ENCODE peak calls at places on chromosomes 16 and 17, in ten cellular contexts. K is A549, H is uterus, S is tibial nerve, U is breast epithelium, L is sigmoid colon, X is prostate gland, R is transverse colon, Y is IMR-90, T is upper lobe of left lung. Z is an unnamed sample. For H3K4me1, the result is how much of the 10 kb centered on the place peaks cover.

GRCh38 chr16:75247249-75247648 is 4.2 kb downstream of the BCAR1 start:
- DNase-seq in R (no peak), T (no peak), Y (no peak), K (no peak), L (no peak), H (no peak), S (no peak), U (no peak), X (no peak), Z (no peak)

GRCh38 chr17:44044092-44044491 is 22.4 kb downstream of the LSM12 start:
- DNase-seq in U (no peak), R (no peak), L (no peak), Y (peak), X (no peak), S (no peak), K (no peak), H (no peak), T (no peak), Z (no peak)

GRCh38 chr17:50037321-50038107 is 18.4 kb upstream of the ITGA3 start:
- DNase-seq in K (no peak), S (peak), L (peak), R (peak), U (no peak), H (peak), Y (peak), X (peak), T (peak), Z (peak)

GRCh38 chr16:89187337-89188063 is 12.8 kb downstream of the SLC22A31 start:
- DNase-seq in R (no peak), Y (no peak), K (no peak), U (no peak), T (peak), L (no peak), S (no peak), X (no peak), H (no peak), Z (peak)

GRCh38 chr17:45675012-45675411 is 109.1 kb upstream of the CRHR1 start:
- DNase-seq in H (no peak), T (no peak), L (no peak), K (no peak), U (no peak), Y (no peak), X (no peak), R (no peak), S (no peak), Z (no peak)

GRCh38 chr17:81294512-81295030 is 536 bp downstream of the SLC38A10 start:
- DNase-seq in H (peak), X (no peak), U (no peak), Y (peak), S (no peak), T (peak), K (peak), L (peak), R (peak), Z (peak)

GRCh38 chr16:73068546-73069401 is 20.8 kb upstream of the ZFHX3 start:
- DNase-seq in T (peak), U (no peak), R (peak), S (peak), H (peak), L (peak), K (no peak), X (no peak), Y (peak), Z (no peak)

GRCh38 chr17:31321481-31321880 is at the start of gene EVI2A:
- DNase-seq in U (no peak), X (no peak), R (peak), L (no peak), H (no peak), K (no peak), T (no peak), Y (peak), S (no peak), Z (peak)

GRCh38 chr17:44867841-44868240 is 20.2 kb downstream of the HIGD1B start:
- DNase-seq in R (no peak), U (no peak), L (no peak), X (no peak), H (no peak), T (no peak), Y (no peak), K (no peak), S (no peak), Z (no peak)

GRCh38 chr17:57408064-57408811 is 151.9 kb downstream of the MSI2 start:
- DNase-seq in K (no peak), H (no peak), R (peak), U (no peak), L (no peak), Y (no peak), T (no peak), S (no peak), X (peak), Z (no peak)

GRCh38 chr16:8622315-8622656 is 788 bp downstream of the METTL22 start:
- DNase-seq in Y (no peak), U (no peak), H (no peak), T (no peak), X (no peak), L (no peak), K (no peak), S (no peak), R (no peak), Z (no peak)

GRCh38 chr17:6508519-6509294 is 47.6 kb downstream of the PITPNM3 start:
- DNase-seq in R (no peak), K (no peak), S (no peak), U (no peak), H (no peak), X (no peak), T (peak), Y (no peak), L (peak), Z (no peak)

GRCh38 chr17:41985919-41986318 is 19.3 kb downstream of the CNP start:
- DNase-seq in H (no peak), X (no peak), U (no peak), L (no peak), R (no peak), S (no peak), K (no peak), T (no peak), Y (no peak), Z (no peak)

GRCh38 chr17:70278846-70279465 is 109.6 kb downstream of the KCNJ2 start:
- DNase-seq in H (no peak), S (no peak), L (no peak), R (no peak), Y (peak), X (no peak), U (no peak), T (no peak), K (no peak), Z (no peak)

GRCh38 chr16:20884240-20884556 is 16.0 kb downstream of the DCUN1D3 start:
- DNase-seq in X (no peak), U (no peak), S (no peak), L (no peak), H (peak), T (no peak), Y (peak), K (no peak), R (peak), Z (no peak)
- H3K4me1 ChIP-seq in X (under half), U (under half), S (under half), L (half or more), H (under half), T (half or more), Y (under half), K (under half), R (under half), Z (under half)

GRCh38 chr16:66515543-66516171 is 34.3 kb downstream of the TK2 start:
- DNase-seq in Y (peak), R (no peak), X (no peak), L (peak), K (peak), S (no peak), H (no peak), T (no peak), U (no peak), Z (no peak)

GRCh38 chr16:66519482-66519881 is 30.4 kb downstream of the TK2 start:
- DNase-seq in S (no peak), Y (no peak), X (no peak), H (no peak), R (no peak), K (no peak), L (no peak), U (no peak), T (no peak), Z (no peak)

GRCh38 chr16:66517586-66518263 is 32.2 kb downstream of the TK2 start:
- DNase-seq in R (no peak), U (no peak), K (no peak), Y (no peak), H (no peak), S (no peak), T (no peak), X (no peak), L (no peak), Z (no peak)

GRCh38 chr16:66516172-66516807 is 33.6 kb downstream of the TK2 start:
- DNase-seq in K (no peak), X (no peak), Y (no peak), S (no peak), R (no peak), H (no peak), T (no peak), U (no peak), L (no peak), Z (no peak)

DNA sequence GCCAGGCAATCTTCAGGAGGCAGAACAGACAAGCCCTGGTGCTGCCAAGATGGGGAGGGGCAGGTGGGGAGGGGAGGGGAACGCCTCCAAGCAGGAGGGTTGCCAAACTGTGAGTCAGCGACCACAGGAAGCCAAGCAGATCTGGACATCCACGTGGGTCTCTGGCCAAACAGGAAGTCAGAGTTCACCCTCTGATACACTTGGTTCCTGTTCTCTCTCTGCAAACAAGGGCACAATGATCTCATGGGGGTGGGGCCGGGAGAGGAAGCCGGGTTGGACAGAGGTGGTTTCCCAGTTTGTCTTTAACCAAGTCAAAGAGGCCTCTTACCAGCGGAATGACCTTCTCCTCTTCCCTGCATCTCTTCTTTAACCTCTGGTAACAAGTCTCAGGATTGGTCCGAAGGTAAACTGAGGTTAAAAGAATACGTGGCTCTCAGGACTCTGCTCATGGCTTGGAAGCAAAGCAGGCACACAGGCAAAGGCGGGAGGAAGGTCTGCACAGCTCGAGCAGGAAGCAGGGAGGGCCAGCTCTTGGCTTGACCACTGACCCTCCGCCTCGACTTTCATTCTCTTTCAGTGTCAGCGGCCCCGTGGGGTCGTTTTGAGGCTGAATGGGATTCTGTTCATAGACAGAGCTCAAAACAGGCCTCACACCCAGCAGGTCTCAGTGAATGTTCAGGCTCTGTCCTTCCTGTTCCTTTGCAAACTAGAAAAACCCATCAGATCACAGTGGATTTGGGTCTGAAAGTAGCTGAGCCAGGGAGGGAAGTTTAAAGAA is 32.9 kb downstream of the TK2 start:
- DNase-seq in R (peak), Y (peak), S (peak), X (peak), L (peak), K (peak), T (no peak), H (peak), U (peak), Z (peak)
- TF ChIP-seq POLR2A in R (peak), Y (no peak), S (no peak), X (peak), L (peak), K (no peak), T (no peak), H (peak), U (no peak), Z (no peak)

GRCh38 chr17:79617740-79618382 is 7.0 kb upstream of the RBFOX3 start:
- DNase-seq in T (peak), Y (no peak), R (no peak), H (no peak), X (no peak), L (peak), U (peak), K (no peak), S (no peak), Z (peak)

GRCh38 chr17:79618383-79619067 is 7.7 kb upstream of the RBFOX3 start:
- DNase-seq in K (no peak), S (no peak), L (peak), H (no peak), T (no peak), Y (no peak), R (no peak), U (peak), X (no peak), Z (peak)

GRCh38 chr17:79615926-79616325 is 5.1 kb upstream of the RBFOX3 start:
- DNase-seq in K (no peak), Y (no peak), T (no peak), X (no peak), R (no peak), H (no peak), U (no peak), L (peak), S (no peak), Z (peak)

GRCh38 chr17:79616801-79617200 is 6.0 kb upstream of the RBFOX3 start:
- DNase-seq in Y (no peak), X (no peak), L (peak), T (no peak), R (no peak), K (no peak), U (peak), S (no peak), H (no peak), Z (peak)

DNA sequence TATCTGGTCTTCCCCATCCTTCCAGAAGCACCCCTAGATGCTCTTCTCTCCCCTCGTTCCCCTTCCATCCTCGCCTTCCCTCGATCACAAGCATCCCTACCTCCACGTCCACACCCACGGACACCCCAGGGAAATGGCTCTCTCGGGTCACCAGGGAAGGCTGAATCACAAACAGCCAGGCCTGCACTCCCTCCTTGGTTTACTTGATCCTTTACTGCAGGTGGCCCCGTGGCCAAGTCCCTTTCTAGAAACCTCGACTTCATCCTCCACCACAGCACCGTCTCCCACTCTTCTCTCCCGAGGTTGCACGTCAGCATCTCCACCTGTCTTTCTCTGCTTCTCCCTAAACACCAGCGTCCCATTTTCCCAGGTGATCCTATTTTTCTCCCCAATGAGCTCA is 6.5 kb upstream of the RBFOX3 start:
- DNase-seq in T (no peak), L (peak), R (no peak), H (no peak), Y (no peak), X (no peak), S (no peak), U (peak), K (no peak), Z (peak)
- H3K4me3 ChIP-seq in T (no peak), L (no peak), R (no peak), H (no peak), Y (no peak), X (no peak), S (no peak), U (no peak), K (no peak), Z (no peak)

GRCh38 chr17:28041844-28042656 is 427 bp upstream of the NLK start:
- DNase-seq in Y (peak), K (peak), T (no peak), H (no peak), L (no peak), U (no peak), R (no peak), X (no peak), S (no peak), Z (no peak)
- H3K4me1 ChIP-seq in Y (under half), K (under half), T (under half), H (under half), L (under half), U (under half), R (under half), X (under half), S (under half), Z (under half)

GRCh38 chr17:75826561-75827290 is 17.5 kb downstream of the UNC13D start:
- DNase-seq in T (no peak), X (no peak), H (no peak), R (no peak), K (no peak), L (no peak), Y (no peak), S (no peak), U (no peak), Z (peak)
- TF ChIP-seq POLR2A in T (no peak), X (no peak), H (no peak), R (no peak), K (no peak), L (no peak), Y (no peak), S (no peak), U (no peak), Z (no peak)

GRCh38 chr17:54899721-54900456 is 763 bp upstream of the TOM1L1 start:
- DNase-seq in U (no peak), Y (peak), R (no peak), H (no peak), T (no peak), L (no peak), S (no peak), X (no peak), K (no peak), Z (no peak)
- H3K4me3 ChIP-seq in U (peak), Y (peak), R (peak), H (peak), T (peak), L (peak), S (peak), X (peak), K (peak), Z (peak)

Z was measured in spleen.